ENCODE peak calls at places on chromosomes 4 and X, in five cellular contexts. C is transverse colon, Q is fibroblast of lung, H is mesendoderm, Z is right cardiac atrium. L is an unnamed sample.
A peak's percentile ranks its signal among the peaks of the same experiment; 100 is the strongest.

GRCh38 chr4:140702096-140702757 is 54.0 kb downstream of the TBC1D9 start:
- DNase-seq in C (no peak), Q (no peak), H (no peak), Z (no peak), L (no peak)

GRCh38 chrX:40314070-40314469 is 216.3 kb upstream of the BCOR start:
- DNase-seq in C (no peak), Q (no peak), H (peak; percentile 68), Z (no peak), L (no peak)

GRCh38 chr4:139743027-139743426 is 77.4 kb downstream of the MGST2 start:
- DNase-seq in C (no peak), Q (no peak), H (no peak), Z (no peak), L (no peak)

GRCh38 chrX:20514358-20514757 is 247.6 kb upstream of the RPS6KA3 start:
- DNase-seq in C (no peak), Q (peak; percentile 67), H (no peak), Z (no peak), L (no peak)

GRCh38 chr4:26821677-26822503 is 38.8 kb upstream of the STIM2 start:
- DNase-seq in C (no peak), Q (no peak), H (peak; percentile 69), Z (no peak), L (no peak)

GRCh38 chr4:40838742-40839141 is 89.0 kb downstream of the NSUN7 start:
- DNase-seq in C (no peak), Q (no peak), H (peak; percentile 50), Z (no peak), L (no peak)

GRCh38 chrX:13932416-13932815 is 97.3 kb downstream of the GEMIN8 start:
- DNase-seq in C (no peak), Q (no peak), H (no peak), Z (no peak), L (no peak)

GRCh38 chr4:114364857-114365256 is 233.8 kb upstream of the UGT8 start:
- DNase-seq in C (no peak), Q (peak; percentile 56), H (peak; percentile 97), Z (no peak), L (no peak)

GRCh38 chr4:153112071-153112460 is 92.2 kb upstream of the TRIM2 start:
- DNase-seq in C (peak; percentile 15), Q (no peak), H (no peak), Z (no peak), L (no peak)

GRCh38 chr4:41430796-41431195 is 107.2 kb upstream of the LIMCH1 start:
- DNase-seq in C (no peak), Q (no peak), H (no peak), Z (no peak), L (no peak)

GRCh38 chr4:74376888-74377483 is 12.0 kb downstream of the EREG start:
- DNase-seq in C (no peak), Q (peak; percentile 90), H (peak; percentile 61), Z (no peak), L (no peak)

GRCh38 chrX:2376166-2376565 is 124.6 kb downstream of the DHRSX start:
- DNase-seq in C (no peak), Q (no peak), H (no peak), Z (no peak), L (no peak)

GRCh38 chrX:112628288-112628687 is 51.5 kb downstream of the LHFPL1 start:
- DNase-seq in C (no peak), Q (no peak), H (no peak), Z (no peak), L (no peak)

GRCh38 chr4:143281507-143282169 is 55.0 kb upstream of the GAB1 start:
- DNase-seq in C (no peak), Q (peak; percentile 69), H (no peak), Z (no peak), L (no peak)

GRCh38 chrX:7985568-7985967 is 58.4 kb upstream of the PNPLA4 start:
- DNase-seq in C (no peak), Q (no peak), H (no peak), Z (no peak), L (no peak)

GRCh38 chr4:105158837-105159236 is 12.2 kb downstream of the TET2 start:
- DNase-seq in C (no peak), Q (peak; percentile 28), H (peak; percentile 55), Z (peak; percentile 24), L (no peak)

GRCh38 chr4:184747034-184747830 is 13.3 kb upstream of the CENPU start:
- DNase-seq in C (peak; percentile 75), Q (no peak), H (peak; percentile 42), Z (no peak), L (no peak)
- H3K4me1 ChIP-seq in C (peaks cover 15% of the 10 kb centered on the region), Q (peaks cover 8% of the 10 kb centered on the region), H (peaks cover 2% of the 10 kb centered on the region), Z (peaks cover 12% of the 10 kb centered on the region), L (peaks cover 20% of the 10 kb centered on the region)

GRCh38 chr4:150572704-150573504 is 9.0 kb upstream of the MAB21L2 start:
- DNase-seq in C (no peak), Q (no peak), H (no peak), Z (no peak), L (no peak)
- H3K4me1 ChIP-seq in C (no peaks in the 10 kb centered on the region), Q (no peaks in the 10 kb centered on the region), H (no peaks in the 10 kb centered on the region), Z (peaks cover 2% of the 10 kb centered on the region), L (peaks cover 5% of the 10 kb centered on the region)

GRCh38 chrX:105829006-105829405 is 6.7 kb downstream of the NRK start:
- DNase-seq in C (no peak), Q (peak; percentile 13), H (no peak), Z (no peak), L (no peak)
- H3K4me1 ChIP-seq in C (no peaks in the 10 kb centered on the region), Q (no peaks in the 10 kb centered on the region), H (no peaks in the 10 kb centered on the region), Z (no peaks in the 10 kb centered on the region), L (no peaks in the 10 kb centered on the region)

GRCh38 chrX:147738260-147738659 is 173.5 kb upstream of the FMR1 start:
- DNase-seq in C (no peak), Q (no peak), H (no peak), Z (no peak), L (no peak)

GRCh38 chrX:147737690-147738089 is 174.0 kb upstream of the FMR1 start:
- DNase-seq in C (no peak), Q (no peak), H (no peak), Z (no peak), L (no peak)

GRCh38 chrX:147733369-147733768 is 178.3 kb upstream of the FMR1 start:
- DNase-seq in C (no peak), Q (no peak), H (no peak), Z (no peak), L (no peak)

GRCh38 chrX:147736045-147736444 is 175.7 kb upstream of the FMR1 start:
- DNase-seq in C (no peak), Q (no peak), H (peak; percentile 16), Z (no peak), L (no peak)

GRCh38 chrX:147735364-147735763 is 176.4 kb upstream of the FMR1 start:
- DNase-seq in C (no peak), Q (no peak), H (peak; percentile 34), Z (no peak), L (no peak)
- H3K4me1 ChIP-seq in C (no peaks in the 10 kb centered on the region), Q (no peaks in the 10 kb centered on the region), H (no peaks in the 10 kb centered on the region), Z (no peaks in the 10 kb centered on the region), L (no peaks in the 10 kb centered on the region)

GRCh38 chrX:48548871-48549270 is 9.4 kb downstream of the TBC1D25 start:
- DNase-seq in C (no peak), Q (no peak), H (no peak), Z (no peak), L (no peak)
- H3K4me1 ChIP-seq in C (no peaks in the 10 kb centered on the region), Q (no peaks in the 10 kb centered on the region), H (no peaks in the 10 kb centered on the region), Z (no peaks in the 10 kb centered on the region), L (no peaks in the 10 kb centered on the region)

GRCh38 chr4:118967393-118967792 is 78.7 kb downstream of the SYNPO2 start:
- DNase-seq in C (no peak), Q (peak; percentile 80), H (no peak), Z (no peak), L (no peak)
- H3K4me1 ChIP-seq in C (peaks cover 17% of the 10 kb centered on the region), Q (peaks cover 20% of the 10 kb centered on the region), H (no peaks in the 10 kb centered on the region), Z (peaks cover 10% of the 10 kb centered on the region), L (no peaks in the 10 kb centered on the region)